ENCODE peak calls at places on chromosome 21, in nine cellular contexts. U is breast epithelium, R is GM12892, S is stomach, Q is gastrocnemius medialis, H is ovary, K is IMR-90, E is esophagus muscularis mucosa, O is endothelial cell of umbilical vein. X is an unnamed sample.

GRCh38 chr21:31630062-31630711 is 29.3 kb upstream of the SOD1 start:
- DNase-seq in E (no peak), R (no peak), S (peak), U (peak), H (no peak), Q (no peak), K (peak), O (peak), X (no peak)

GRCh38 chr21:29423051-29423450 is 124.3 kb downstream of the BACH1 start:
- DNase-seq in E (no peak), U (no peak), K (no peak), H (no peak), Q (no peak), R (no peak), O (no peak), S (no peak), X (no peak)

GRCh38 chr21:14977814-14978213 is 87.0 kb downstream of the NRIP1 start:
- DNase-seq in U (no peak), R (no peak), H (no peak), O (no peak), Q (no peak), K (no peak), S (no peak), E (no peak), X (no peak)

GRCh38 chr21:16407403-16408279 is 677.9 kb downstream of the USP25 start:
- DNase-seq in Q (no peak), H (no peak), R (no peak), K (no peak), U (no peak), E (no peak), S (no peak), O (peak), X (no peak)

GRCh38 chr21:20292280-20292679 is 705.9 kb upstream of the NCAM2 start:
- DNase-seq in H (no peak), R (no peak), O (no peak), U (no peak), S (no peak), K (no peak), E (no peak), Q (no peak), X (no peak)

GRCh38 chr21:19420607-19421006 is 1017.0 kb upstream of the TMPRSS15 start:
- DNase-seq in S (no peak), U (no peak), R (no peak), E (no peak), Q (no peak), H (no peak), K (no peak), O (no peak), X (no peak)

GRCh38 chr21:15192243-15192642 is 127.4 kb upstream of the NRIP1 start:
- DNase-seq in K (no peak), O (no peak), U (no peak), H (no peak), E (no peak), S (no peak), Q (peak), R (no peak), X (no peak)

GRCh38 chr21:31879251-31879650 is 6.4 kb downstream of the HUNK start:
- DNase-seq in Q (no peak), S (no peak), R (no peak), U (no peak), K (no peak), O (no peak), H (no peak), E (no peak), X (no peak)

GRCh38 chr21:16583567-16583966 is 853.8 kb downstream of the USP25 start:
- DNase-seq in R (no peak), U (no peak), E (no peak), Q (no peak), S (no peak), K (no peak), O (peak), H (no peak), X (no peak)

GRCh38 chr21:26732442-26733221 is 112.6 kb downstream of the ADAMTS1 start:
- DNase-seq in O (peak), K (peak), Q (no peak), R (no peak), S (peak), H (peak), U (no peak), E (no peak), X (peak)

GRCh38 chr21:15638856-15639549 is 90.8 kb upstream of the USP25 start:
- DNase-seq in O (no peak), K (no peak), E (no peak), R (no peak), U (peak), Q (no peak), S (peak), H (peak), X (no peak)

GRCh38 chr21:19340303-19340702 is 936.7 kb upstream of the TMPRSS15 start:
- DNase-seq in U (no peak), H (no peak), K (no peak), R (no peak), S (no peak), E (no peak), Q (no peak), O (no peak), X (no peak)

GRCh38 chr21:14542638-14543037 is 3.5 kb downstream of the SAMSN1 start:
- DNase-seq in Q (no peak), E (no peak), S (no peak), R (no peak), K (no peak), U (no peak), O (no peak), H (no peak), X (no peak)

GRCh38 chr21:30194701-30195299 is 21.1 kb downstream of the CLDN8 start:
- DNase-seq in Q (no peak), H (no peak), R (no peak), S (no peak), U (no peak), K (no peak), O (no peak), E (no peak), X (peak)

GRCh38 chr21:33025106-33025470 is 647 bp upstream of the OLIG2 start:
- DNase-seq in R (no peak), U (no peak), S (no peak), K (no peak), E (no peak), H (no peak), Q (no peak), O (no peak), X (no peak)

GRCh38 chr21:23963454-23963853 is 1643.8 kb downstream of the MRPL39 start:
- DNase-seq in R (no peak), K (peak), E (no peak), O (peak), H (no peak), S (no peak), U (no peak), Q (no peak), X (no peak)

GRCh38 chr21:43193088-43193650 is 24.4 kb downstream of the CRYAA start:
- DNase-seq in S (no peak), O (no peak), Q (no peak), R (no peak), E (no peak), K (no peak), U (no peak), H (no peak), X (no peak)

GRCh38 chr21:16082038-16082816 is 352.4 kb downstream of the USP25 start:
- DNase-seq in O (peak), S (no peak), H (no peak), Q (no peak), U (no peak), K (peak), E (no peak), R (no peak), X (no peak)

GRCh38 chr21:33811147-33812024 is 104.2 kb downstream of the ATP5PO start:
- DNase-seq in H (no peak), S (no peak), K (no peak), R (no peak), U (no peak), E (no peak), Q (no peak), O (peak), X (no peak)

GRCh38 chr21:33208534-33208933 is 21.2 kb upstream of the IFNAR2 start:
- DNase-seq in E (no peak), K (no peak), R (no peak), H (no peak), O (no peak), Q (no peak), U (no peak), S (no peak), X (no peak)

GRCh38 chr21:17612023-17612564 is 607 bp downstream of the BTG3 start:
- DNase-seq in H (peak), K (peak), R (no peak), E (no peak), O (no peak), Q (no peak), U (peak), S (peak), X (peak)

GRCh38 chr21:17610862-17611261 is 1.8 kb downstream of the BTG3 start:
- DNase-seq in Q (no peak), R (no peak), E (no peak), O (no peak), U (no peak), H (no peak), S (peak), K (peak), X (no peak)

GRCh38 chr21:17612565-17613241 is at the start of gene BTG3:
- DNase-seq in S (peak), U (peak), H (peak), R (peak), Q (no peak), K (peak), E (no peak), O (peak), X (peak)

GRCh38 chr21:17613242-17613676 is 558 bp upstream of the BTG3 start:
- DNase-seq in R (no peak), H (peak), Q (no peak), U (peak), K (no peak), S (peak), E (no peak), O (peak), X (no peak)

GRCh38 chr21:17611414-17612022 is 1.2 kb downstream of the BTG3 start:
- DNase-seq in K (peak), U (peak), O (peak), E (peak), S (peak), H (peak), R (peak), Q (peak), X (peak)
- TF ChIP-seq POLR2A in K (peak), U (peak), O (peak), E (no peak), S (no peak), H (no peak), R (no peak), Q (peak), X (peak)

GRCh38 chr21:45322231-45322959 is 34.7 kb upstream of the POFUT2 start:
- DNase-seq in U (no peak), H (peak), E (no peak), S (no peak), Q (no peak), O (no peak), K (no peak), R (no peak), X (no peak)
- TF ChIP-seq POLR2A in U (no peak), H (no peak), E (no peak), S (no peak), Q (no peak), O (no peak), K (no peak), R (no peak), X (peak)

GRCh38 chr21:27803571-27803970 is 836.7 kb upstream of the ADAMTS5 start:
- DNase-seq in S (no peak), E (no peak), O (no peak), K (peak), R (no peak), U (no peak), Q (no peak), H (no peak), X (no peak)

GRCh38 chr21:27806261-27806660 is 839.4 kb upstream of the ADAMTS5 start:
- DNase-seq in S (no peak), U (no peak), Q (no peak), K (peak), H (no peak), E (no peak), R (no peak), O (no peak), X (no peak)

GRCh38 chr21:27804515-27804914 is 837.6 kb upstream of the ADAMTS5 start:
- DNase-seq in E (no peak), K (no peak), H (no peak), R (no peak), Q (no peak), O (no peak), U (no peak), S (no peak), X (no peak)

GRCh38 chr21:27805696-27806095 is 838.8 kb upstream of the ADAMTS5 start:
- DNase-seq in O (no peak), K (no peak), S (no peak), Q (no peak), U (no peak), H (no peak), E (no peak), R (no peak), X (no peak)

GRCh38 chr21:27807596-27807995 is 840.7 kb upstream of the ADAMTS5 start:
- DNase-seq in H (no peak), U (no peak), S (no peak), K (peak), O (no peak), R (no peak), Q (no peak), E (no peak), X (no peak)
- TF ChIP-seq POLR2A in H (no peak), U (no peak), S (no peak), K (no peak), O (no peak), R (no peak), Q (no peak), E (no peak), X (no peak)

DNA sequence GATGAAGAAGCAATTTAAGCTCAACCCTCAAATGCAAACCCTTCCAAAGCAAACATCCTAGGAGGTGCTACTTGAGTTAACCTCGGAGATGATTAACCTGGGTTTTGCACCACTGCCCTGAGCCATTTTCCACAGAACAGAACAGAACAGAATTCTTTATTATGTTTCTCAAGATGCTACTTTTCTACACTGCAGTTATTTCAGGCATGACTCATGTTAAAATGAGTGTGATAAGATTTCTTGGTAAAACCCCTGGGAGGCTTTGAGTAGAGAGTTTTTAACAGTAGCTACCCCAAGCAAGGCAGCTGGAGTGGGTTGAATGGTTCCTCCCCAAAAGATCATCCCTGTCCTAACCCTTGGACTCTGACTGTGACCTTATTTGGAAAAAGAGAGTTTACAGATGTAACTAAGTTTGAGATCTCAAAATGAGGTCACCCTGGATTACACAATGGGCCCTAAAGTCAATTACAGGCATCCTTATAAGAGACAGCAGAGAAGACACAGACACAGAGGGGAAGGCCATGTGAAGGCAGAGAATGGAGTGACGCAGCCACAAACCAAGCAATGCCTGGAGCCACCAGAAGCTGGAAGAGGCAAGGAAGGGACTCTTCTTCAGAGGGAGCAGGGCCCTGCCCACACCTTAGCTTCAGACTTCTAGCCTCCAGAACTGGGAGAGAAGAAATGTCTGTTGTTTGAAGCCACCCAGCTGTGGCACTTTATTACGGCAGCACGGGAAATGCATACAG is 153.4 kb downstream of the ETS2 start:
- DNase-seq in K (peak), R (no peak), Q (peak), H (no peak), E (no peak), U (no peak), O (no peak), S (no peak), X (no peak)
- TF ChIP-seq POLR2A in K (no peak), R (no peak), Q (no peak), H (no peak), E (no peak), U (no peak), O (no peak), S (no peak), X (no peak)

GRCh38 chr21:45555251-45555556 is 13.0 kb upstream of the SLC19A1 start:
- DNase-seq in K (peak), Q (no peak), E (no peak), O (no peak), U (no peak), R (no peak), H (no peak), S (no peak), X (no peak)

GRCh38 chr21:45556645-45557601 is 14.7 kb upstream of the SLC19A1 start:
- DNase-seq in E (no peak), K (no peak), O (no peak), U (no peak), R (peak), Q (no peak), H (no peak), S (no peak), X (no peak)

GRCh38 chr21:45556302-45556644 is 14.0 kb upstream of the SLC19A1 start:
- DNase-seq in H (no peak), Q (no peak), R (no peak), S (no peak), E (no peak), O (no peak), U (no peak), K (no peak), X (no peak)

GRCh38 chr21:45554477-45555175 is 12.4 kb upstream of the SLC19A1 start:
- DNase-seq in K (peak), O (peak), U (peak), Q (no peak), H (peak), S (peak), R (peak), E (no peak), X (peak)

GRCh38 chr21:45555557-45556301 is 13.5 kb upstream of the SLC19A1 start:
- DNase-seq in E (no peak), H (peak), Q (peak), S (peak), K (peak), O (peak), R (peak), U (peak), X (peak)
- TF ChIP-seq POLR2A in E (no peak), H (peak), Q (no peak), S (no peak), K (peak), O (no peak), R (no peak), U (no peak), X (no peak)

DNA sequence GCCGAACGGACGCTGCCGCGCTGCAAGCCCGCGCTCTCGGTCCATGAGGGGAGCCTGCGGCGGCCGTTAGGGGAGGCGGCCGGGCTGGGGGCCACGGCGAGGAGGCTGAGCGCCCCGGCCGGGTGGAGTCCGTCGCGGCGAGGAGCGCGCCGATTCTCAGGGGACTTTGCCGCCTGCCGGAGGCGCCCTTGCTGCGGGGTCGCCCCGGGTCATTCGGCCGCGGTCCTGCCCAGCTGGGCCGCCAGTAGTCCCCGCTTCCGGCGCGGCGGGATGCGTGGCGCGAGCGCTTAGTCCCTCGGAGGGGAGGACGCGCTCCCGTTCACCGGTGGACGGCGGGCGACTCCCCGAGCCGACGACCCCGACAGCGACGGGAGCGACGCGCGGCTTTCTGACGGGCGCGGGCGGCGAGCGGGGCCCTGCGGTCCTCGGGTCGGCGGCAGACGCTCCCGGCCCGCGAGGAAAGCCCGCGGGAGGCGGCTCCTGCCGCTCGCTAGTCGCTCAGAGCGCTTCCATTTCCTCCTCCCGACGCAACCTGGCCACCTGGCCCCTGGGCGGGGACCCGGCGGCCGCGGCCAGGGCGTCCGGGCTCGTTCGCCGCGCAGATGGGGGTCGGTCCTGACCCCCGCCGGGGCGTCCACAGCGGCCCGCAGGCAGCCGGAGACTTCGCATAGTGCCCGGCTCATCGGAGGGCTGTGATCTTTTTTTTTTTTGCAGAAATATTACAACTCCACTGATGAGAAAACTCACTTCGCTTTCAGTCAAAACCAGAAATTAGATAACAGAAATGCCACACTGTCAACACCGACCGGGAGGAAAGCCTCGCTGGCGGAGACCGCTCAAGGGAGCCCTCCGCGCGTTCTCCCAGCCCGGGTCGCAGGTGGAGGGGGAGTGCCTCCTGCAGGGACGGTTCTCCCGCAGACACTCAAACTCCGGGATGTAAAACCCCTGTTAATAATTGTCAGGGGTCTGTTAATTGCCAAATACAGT is 640 bp upstream of the ZBTB21 start:
- DNase-seq in H (peak), U (peak), K (no peak), E (peak), S (no peak), R (peak), Q (peak), O (peak), X (peak)
- TF ChIP-seq POLR2A in H (no peak), U (no peak), K (peak), E (no peak), S (no peak), R (peak), Q (no peak), O (no peak), X (peak)

GRCh38 chr21:25572895-25573310 is 34.4 kb downstream of the MRPL39 start:
- DNase-seq in Q (no peak), S (no peak), H (no peak), K (peak), E (no peak), O (peak), R (no peak), U (no peak), X (no peak)
- TF ChIP-seq POLR2A in Q (no peak), S (no peak), H (no peak), K (no peak), E (no peak), O (no peak), R (peak), U (no peak), X (no peak)

GRCh38 chr21:34889537-34890257 is 159.4 kb downstream of the RUNX1 start:
- DNase-seq in H (peak), R (peak), E (peak), U (peak), Q (peak), K (peak), O (peak), S (peak), X (peak)
- TF ChIP-seq POLR2A in H (no peak), R (peak), E (no peak), U (no peak), Q (no peak), K (no peak), O (no peak), S (no peak), X (peak)

GRCh38 chr21:36540700-36541099 is 60.8 kb upstream of the CLDN14 start:
- DNase-seq in H (no peak), U (no peak), O (no peak), K (no peak), Q (no peak), E (no peak), S (no peak), R (no peak), X (no peak)

GRCh38 chr21:36543924-36544323 is 64.0 kb upstream of the CLDN14 start:
- DNase-seq in O (no peak), K (no peak), U (no peak), S (no peak), E (no peak), Q (no peak), R (no peak), H (no peak), X (no peak)

GRCh38 chr21:36539434-36540150 is 59.7 kb upstream of the CLDN14 start:
- DNase-seq in H (no peak), U (no peak), K (no peak), Q (no peak), O (no peak), R (no peak), E (no peak), S (no peak), X (no peak)

GRCh38 chr21:36542312-36543101 is 62.6 kb upstream of the CLDN14 start:
- DNase-seq in H (no peak), Q (no peak), S (peak), U (no peak), R (peak), K (no peak), E (no peak), O (no peak), X (no peak)

DNA sequence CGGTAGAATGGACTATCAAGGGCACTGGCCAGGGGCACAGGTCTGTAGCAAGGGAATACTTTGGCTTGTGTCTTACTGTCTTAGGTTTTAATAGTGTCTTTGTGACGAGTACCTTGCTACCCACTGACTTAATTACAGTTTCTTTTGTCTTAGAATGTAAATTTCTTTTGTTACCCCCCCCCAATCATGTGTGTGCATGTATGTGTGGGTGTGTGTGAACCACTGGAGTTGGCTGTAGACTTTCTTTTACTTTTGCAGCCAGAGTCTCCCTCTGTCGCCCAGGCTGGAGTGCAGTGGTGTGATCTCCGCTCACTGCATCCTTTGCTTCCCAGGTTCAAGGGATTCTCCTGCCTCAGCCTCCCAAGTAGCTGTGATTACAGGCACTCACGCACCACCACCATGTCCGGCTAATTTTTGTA is 61.8 kb upstream of the CLDN14 start:
- DNase-seq in E (no peak), O (no peak), R (no peak), U (no peak), H (no peak), S (no peak), K (no peak), Q (no peak), X (no peak)
- TF ChIP-seq POLR2A in E (no peak), O (no peak), R (peak), U (no peak), H (no peak), S (no peak), K (no peak), Q (no peak), X (no peak)

X was measured in H54.